ENCODE peak calls at places on chromosomes 11 and 22, in four cellular contexts. F is GM23248, D is fibroblast of mammary gland, S is body of pancreas. V is an unnamed sample.

GRCh38 chr11:130874955-130875531 is 41.2 kb downstream of the SNX19 start:
- DNase-seq in F (peak; percentile 20), S (no peak), D (no peak), V (no peak)

GRCh38 chr11:83158474-83158786 is 1.5 kb downstream of the PCF11 start:
- DNase-seq in F (no peak), S (no peak), D (no peak), V (no peak)

GRCh38 chr11:19111809-19112208 is 5.2 kb upstream of the ZDHHC13 start:
- DNase-seq in S (no peak), F (no peak), D (no peak), V (no peak)

GRCh38 chr11:6538456-6538855 is 41.4 kb downstream of the DNHD1 start:
- DNase-seq in D (no peak), F (no peak), S (no peak), V (no peak)

GRCh38 chr22:26658671-26659478 is 1.5 kb downstream of the MIAT start:
- DNase-seq in F (peak; percentile 93), S (peak; percentile 44), D (peak; percentile 96), V (no peak)

GRCh38 chr11:65218446-65218845 is 36.7 kb downstream of the CAPN1 start:
- DNase-seq in D (no peak), S (no peak), F (no peak), V (no peak)

GRCh38 chr11:128187377-128187776 is 400.0 kb downstream of the ETS1 start:
- DNase-seq in S (no peak), F (no peak), D (no peak), V (no peak)

GRCh38 chr22:19451570-19451969 is 4.1 kb upstream of the C22orf39 start:
- DNase-seq in D (no peak), F (no peak), S (no peak), V (no peak)

GRCh38 chr11:720642-721346 is 14.8 kb downstream of the EPS8L2 start:
- DNase-seq in F (no peak), D (no peak), S (no peak), V (no peak)

GRCh38 chr11:118295834-118296454 is 8.6 kb upstream of the CD3E start:
- DNase-seq in D (peak; percentile 47), S (peak; percentile 55), F (peak; percentile 55), V (no peak)

GRCh38 chr11:103727262-103727661 is 309.2 kb upstream of the DDI1 start:
- DNase-seq in S (no peak), F (no peak), D (no peak), V (no peak)

GRCh38 chr22:47094861-47095330 is 332.4 kb downstream of the TBC1D22A start:
- DNase-seq in S (no peak), F (peak; percentile 17), D (peak; percentile 33), V (peak; percentile 44)

GRCh38 chr11:3853935-3854659 is 1.4 kb upstream of the STIM1 start:
- DNase-seq in F (no peak), D (no peak), S (peak; percentile 54), V (no peak)

GRCh38 chr11:64097468-64098317 is 62.0 kb downstream of the FLRT1 start:
- DNase-seq in S (no peak), D (no peak), F (no peak), V (no peak)

GRCh38 chr22:49949914-49950292 is 10.7 kb upstream of the PIM3 start:
- DNase-seq in S (no peak), D (no peak), F (no peak), V (no peak)

GRCh38 chr22:32164084-32164894 is 5.2 kb upstream of the C22orf42 start:
- DNase-seq in D (no peak), S (no peak), F (no peak), V (no peak)

GRCh38 chr11:8036986-8037385 is 44.0 kb upstream of the TUB start:
- DNase-seq in D (no peak), S (no peak), F (no peak), V (no peak)

GRCh38 chr22:38259370-38259769 is 13.4 kb downstream of the TMEM184B start:
- DNase-seq in F (no peak), D (no peak), S (no peak), V (no peak)
- H3K4me3 ChIP-seq in F (no peak overlapping the region), D (no peak overlapping the region), S (no peak overlapping the region), V (no peak overlapping the region)

GRCh38 chr11:88464528-88464927 is 127.0 kb upstream of the CTSC start:
- DNase-seq in S (no peak), D (no peak), F (no peak), V (no peak)

GRCh38 chr11:88474655-88475054 is 137.1 kb upstream of the CTSC start:
- DNase-seq in D (no peak), S (no peak), F (no peak), V (no peak)

DNA sequence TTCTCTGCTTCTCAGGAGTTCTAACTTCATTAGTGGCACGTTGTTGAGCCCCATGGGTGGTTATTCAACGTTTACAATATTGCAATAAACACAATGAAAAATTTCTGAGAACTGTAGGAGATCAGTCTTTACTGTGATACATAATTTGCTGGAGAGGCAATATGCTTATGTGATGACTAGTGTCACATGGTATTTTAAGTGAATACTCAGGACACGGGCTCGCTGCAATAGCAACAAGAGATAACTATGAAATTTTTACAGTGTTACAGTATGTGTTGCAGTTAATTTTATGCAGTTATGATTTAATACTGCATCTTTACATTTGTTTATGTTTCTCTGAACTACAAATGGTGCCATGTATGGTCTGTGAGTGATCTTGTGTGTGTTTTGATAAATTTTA is 132.3 kb upstream of the CTSC start:
- DNase-seq in S (no peak), D (no peak), F (no peak), V (no peak)
- H3K4me3 ChIP-seq in S (no peak overlapping the region), D (no peak overlapping the region), F (no peak overlapping the region), V (no peak overlapping the region)

DNA sequence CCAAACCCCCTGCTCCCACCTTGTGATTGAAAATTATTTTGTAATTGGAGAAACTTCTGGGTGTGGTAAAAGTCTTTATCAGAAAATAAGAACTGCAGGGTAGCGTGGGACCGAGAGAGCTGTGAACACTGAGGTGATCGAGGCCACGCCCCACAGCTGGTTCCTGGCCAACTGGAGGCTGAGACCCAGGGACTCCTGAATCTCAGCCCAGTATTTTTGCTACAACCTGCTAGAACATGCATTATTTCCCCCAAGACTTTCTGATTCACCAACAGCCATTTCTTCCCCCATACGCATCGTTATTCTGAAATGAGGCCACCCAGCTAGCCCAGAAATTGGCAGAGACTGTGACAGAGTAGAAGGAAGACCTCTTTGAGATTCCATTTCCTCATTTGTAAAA is 3.3 kb upstream of the FGF19 start:
- DNase-seq in F (no peak), S (peak; percentile 25), D (no peak), V (no peak)
- H3K4me3 ChIP-seq in F (no peak overlapping the region), S (no peak overlapping the region), D (no peak overlapping the region), V (no peak overlapping the region)

GRCh38 chr11:119400860-119401259 is 19.4 kb upstream of the USP2 start:
- DNase-seq in S (no peak), D (no peak), F (no peak), V (no peak)

GRCh38 chr11:119403021-119403420 is 20.0 kb downstream of the THY1 start:
- DNase-seq in D (no peak), F (peak; percentile 62), S (no peak), V (no peak)

GRCh38 chr11:119402470-119402869 is 20.5 kb downstream of the THY1 start:
- DNase-seq in D (no peak), S (no peak), F (no peak), V (no peak)

GRCh38 chr11:119396835-119397234 is 15.3 kb upstream of the USP2 start:
- DNase-seq in F (no peak), S (no peak), D (no peak), V (no peak)

DNA sequence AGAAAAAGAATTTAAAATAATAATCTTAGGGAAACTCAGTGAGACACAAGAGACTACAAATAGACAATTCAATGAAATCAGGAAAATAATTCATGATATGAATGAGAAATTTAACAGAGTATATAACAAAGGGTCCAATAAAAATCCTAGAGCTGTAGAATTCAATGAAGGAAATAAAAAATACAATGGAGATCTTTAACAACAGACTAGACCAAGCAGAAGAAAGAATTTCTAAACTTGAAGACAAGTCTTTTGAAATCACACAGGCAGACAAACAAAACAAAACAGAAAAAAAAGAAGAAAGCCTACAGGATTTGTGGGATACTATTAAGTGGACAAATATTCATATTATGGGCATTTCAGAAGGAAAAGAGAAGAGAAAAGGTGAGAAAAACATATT is 16.2 kb upstream of the USP2 start:
- DNase-seq in S (no peak), F (no peak), D (no peak), V (no peak)
- H3K4me3 ChIP-seq in S (no peak overlapping the region), F (no peak overlapping the region), D (no peak overlapping the region), V (no peak overlapping the region)

GRCh38 chr22:42719133-42719532 is 1.5 kb downstream of the A4GALT start:
- DNase-seq in F (peak; percentile 52), D (no peak), S (no peak), V (no peak)
- H3K4me3 ChIP-seq in F (peak overlapping the region; percentile 77), D (peak overlapping the region; percentile 61), S (no peak overlapping the region), V (no peak overlapping the region)